ENCODE peak calls at places on chromosomes 7 and 10, in four cellular contexts. A is effector CD4-positive, alpha-beta T cell; D is activated CD4-positive, alpha-beta T cell treated with anti-CD3 and anti-CD28 coated beads, Interleukin-2, amount 10 ng/mL, durations not matched to agents 7 days and 5 days; E is left lobe of liver. P is an unnamed sample.
A peak's percentile ranks its signal among the peaks of the same experiment; 100 is the strongest.

GRCh38 chr7:83532229-83532628 is 116.7 kb downstream of the SEMA3E start:
- DNase-seq in A (no peak), D (no peak), E (no peak), P (no peak)

GRCh38 chr7:541661-542060 is 22.0 kb upstream of the PDGFA start:
- DNase-seq in A (no peak), D (no peak), E (no peak), P (no peak)

GRCh38 chr10:62424026-62424425 is 49.9 kb downstream of the ZNF365 start:
- DNase-seq in A (no peak), D (no peak), E (no peak), P (no peak)

GRCh38 chr10:59997807-59998525 is 91.6 kb upstream of the CCDC6 start:
- DNase-seq in A (no peak), D (no peak), E (no peak), P (no peak)

GRCh38 chr10:119896937-119897336 is 4.4 kb downstream of the SEC23IP start:
- DNase-seq in A (no peak), D (no peak), E (peak; percentile 66), P (no peak)

GRCh38 chr10:17181751-17182150 is 19.7 kb downstream of the TRDMT1 start:
- DNase-seq in A (no peak), D (no peak), E (no peak), P (no peak)

GRCh38 chr10:87861566-87861952 is 1.8 kb downstream of the KLLN start:
- DNase-seq in A (no peak), D (no peak), E (peak; percentile 95), P (no peak)

GRCh38 chr10:132942101-132942739 is at the start of gene CFAP46:
- DNase-seq in A (no peak), D (no peak), E (peak; percentile 58), P (peak; percentile 86)

GRCh38 chr10:847868-848267 is 83.6 kb downstream of the LARP4B start:
- DNase-seq in A (no peak), D (no peak), E (no peak), P (no peak)

GRCh38 chr10:125472037-125472607 is 210.8 kb downstream of the TEX36 start:
- DNase-seq in A (no peak), D (no peak), E (no peak), P (no peak)

P was measured in type B pancreatic cell.